ENCODE peak calls at places on chromosomes 16 and 17, in seven cellular contexts. Z, B, F, J, T, M and E are unnamed samples.

GRCh38 chr17:66964930-66965800 is 658 bp downstream of the CACNG4 start:
- DNase-seq in M (no peak), B (no peak), T (peak), J (peak), F (no peak), Z (no peak), E (peak)

GRCh38 chr17:79131701-79132100 is 57.1 kb downstream of the ENGASE start:
- DNase-seq in T (no peak), Z (no peak), M (no peak), B (no peak), F (no peak), J (no peak), E (no peak)

GRCh38 chr16:4324871-4325740 is 9.2 kb downstream of the GLIS2 start:
- DNase-seq in Z (peak), J (peak), M (no peak), F (no peak), T (no peak), B (no peak), E (no peak)

GRCh38 chr16:20181949-20182348 is 108.3 kb upstream of the GPR139 start:
- DNase-seq in Z (no peak), B (no peak), F (no peak), T (no peak), M (no peak), J (no peak), E (no peak)

GRCh38 chr17:19003543-19003965 is 1.0 kb downstream of the FAM83G start:
- DNase-seq in J (no peak), F (no peak), B (no peak), M (no peak), Z (no peak), T (no peak), E (no peak)

GRCh38 chr17:59387351-59388069 is 56.1 kb downstream of the YPEL2 start:
- DNase-seq in J (peak), B (no peak), F (no peak), M (no peak), Z (no peak), T (no peak), E (no peak)

GRCh38 chr16:72467157-72467759 is 295.3 kb upstream of the PMFBP1 start:
- DNase-seq in J (peak), M (peak), Z (peak), T (no peak), B (peak), F (no peak), E (peak)

GRCh38 chr16:56190903-56191806 is at the start of gene GNAO1:
- DNase-seq in M (no peak), Z (peak), F (no peak), B (no peak), T (peak), J (peak), E (peak)

GRCh38 chr16:77584205-77584859 is 138.0 kb upstream of the NUDT7 start:
- DNase-seq in B (peak), J (peak), T (peak), M (peak), Z (peak), F (no peak), E (peak)

GRCh38 chr17:73182616-73183310 is 10.1 kb upstream of the COG1 start:
- DNase-seq in T (no peak), F (no peak), Z (no peak), M (peak), J (peak), B (no peak), E (no peak)

GRCh38 chr16:77499373-77500285 is 64.8 kb upstream of the ADAMTS18 start:
- DNase-seq in T (no peak), F (no peak), M (no peak), B (no peak), J (no peak), Z (no peak), E (no peak)

GRCh38 chr17:42526031-42526444 is 10.0 kb upstream of the NAGLU start:
- DNase-seq in F (no peak), Z (no peak), M (no peak), J (no peak), T (no peak), B (no peak), E (no peak)

GRCh38 chr17:8079291-8080207 is 8.0 kb downstream of the ALOX12B start:
- DNase-seq in T (peak), Z (peak), M (peak), J (peak), B (peak), F (no peak), E (peak)

GRCh38 chr16:6722786-6723185 is 609.9 kb upstream of the RBFOX1 start:
- DNase-seq in T (no peak), F (no peak), M (no peak), Z (no peak), J (no peak), B (no peak), E (no peak)

GRCh38 chr16:86038923-86039310 is 140.0 kb downstream of the IRF8 start:
- DNase-seq in M (no peak), T (no peak), Z (no peak), B (no peak), F (no peak), J (no peak), E (no peak)

GRCh38 chr17:48244121-48244711 is 136.7 kb downstream of the SNX11 start:
- DNase-seq in J (no peak), F (no peak), B (peak), T (no peak), Z (peak), M (no peak), E (peak)

GRCh38 chr17:40562841-40563370 is 2.4 kb downstream of the CCR7 start:
- DNase-seq in B (no peak), M (no peak), J (no peak), T (no peak), Z (no peak), F (no peak), E (no peak)

GRCh38 chr17:82767041-82767754 is 15.3 kb downstream of the TBCD start:
- DNase-seq in Z (peak), T (peak), J (peak), B (no peak), M (peak), F (no peak), E (no peak)

GRCh38 chr17:29090746-29091395 is 47.9 kb downstream of the PIPOX start:
- DNase-seq in Z (no peak), J (peak), T (no peak), B (no peak), F (no peak), M (no peak), E (no peak)

GRCh38 chr16:15853021-15853420 is 3.8 kb downstream of the MYH11 start:
- DNase-seq in J (no peak), T (no peak), M (no peak), B (no peak), Z (no peak), F (no peak), E (no peak)

GRCh38 chr16:59887856-59888255 is 1153.7 kb upstream of the GOT2 start:
- DNase-seq in M (no peak), Z (no peak), T (no peak), J (no peak), F (no peak), B (no peak), E (no peak)

GRCh38 chr17:33875973-33876372 is 379.1 kb upstream of the CCL2 start:
- DNase-seq in B (no peak), Z (no peak), T (no peak), M (no peak), J (no peak), F (no peak), E (no peak)

GRCh38 chr17:44464037-44464436 is 39.2 kb downstream of the GPATCH8 start:
- DNase-seq in M (no peak), J (no peak), Z (no peak), T (no peak), F (no peak), B (no peak), E (no peak)

GRCh38 chr17:35554668-35555067 is 6.0 kb downstream of the SLFN14 start:
- DNase-seq in T (no peak), F (no peak), Z (no peak), M (no peak), B (no peak), J (no peak), E (no peak)

GRCh38 chr16:60246055-60246454 is 1511.9 kb upstream of the GOT2 start:
- DNase-seq in J (no peak), B (no peak), M (no peak), T (no peak), Z (no peak), F (no peak), E (no peak)

GRCh38 chr16:29743827-29744531 is 1.8 kb downstream of the C16orf54 start:
- DNase-seq in T (peak), M (no peak), B (no peak), J (no peak), F (no peak), Z (no peak), E (no peak)
- TF ChIP-seq JUND in T (no peak), M (no peak), B (no peak), J (no peak), F (no peak), Z (no peak), E (no peak)

GRCh38 chr17:46964315-46965265 is 14.5 kb downstream of the RPRML start:
- DNase-seq in F (no peak), Z (peak), M (no peak), B (no peak), J (no peak), T (peak), E (peak)
- TF ChIP-seq JUND in F (no peak), Z (no peak), M (no peak), B (no peak), J (no peak), T (no peak), E (no peak)

DNA sequence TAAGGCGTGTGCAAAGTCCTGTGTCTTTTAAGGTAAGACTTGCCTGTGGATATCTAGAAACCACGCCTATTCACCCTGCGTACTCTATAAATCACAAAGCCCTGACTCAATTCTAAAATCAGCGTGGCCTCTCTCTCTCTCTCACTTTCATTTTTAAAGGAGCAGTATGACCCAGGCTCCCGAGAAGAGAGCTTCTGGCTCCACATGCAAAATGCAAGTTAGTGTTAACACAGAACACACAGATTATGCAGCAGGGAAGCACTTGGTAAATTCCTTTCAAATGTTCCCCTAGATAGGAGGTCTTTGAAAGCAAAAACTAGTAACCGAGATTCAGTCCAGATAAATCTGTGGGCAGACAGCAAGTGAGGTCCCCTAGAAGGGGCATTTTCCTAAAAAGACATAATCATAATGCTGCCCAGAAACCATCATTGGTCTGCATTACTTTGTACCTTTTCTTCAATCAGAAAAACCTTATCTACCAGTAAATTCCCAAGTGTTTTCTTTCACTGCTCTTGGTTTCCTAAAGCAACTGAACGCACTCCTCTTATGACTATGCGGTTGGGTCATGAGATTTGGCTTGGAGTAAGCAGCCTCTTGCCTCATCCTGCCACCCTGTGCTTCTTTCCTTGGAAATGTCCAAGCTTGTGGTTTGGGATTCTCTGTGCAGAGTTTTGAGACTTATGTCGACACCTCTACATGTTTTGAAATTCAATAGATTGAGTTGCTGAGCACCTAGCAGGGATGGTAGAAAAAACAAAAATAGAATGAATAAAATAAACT is 31.7 kb upstream of the KCNJ2 start:
- DNase-seq in J (no peak), B (no peak), T (no peak), Z (no peak), F (peak), M (no peak), E (no peak)
- TF ChIP-seq JUND in J (no peak), B (no peak), T (no peak), Z (peak), F (peak), M (no peak), E (no peak)

GRCh38 chr17:61005358-61005757 is 327.7 kb downstream of the BCAS3 start:
- DNase-seq in T (no peak), B (no peak), M (no peak), J (no peak), F (no peak), Z (no peak), E (no peak)

GRCh38 chr17:61002316-61002736 is 324.7 kb downstream of the BCAS3 start:
- DNase-seq in T (no peak), B (peak), Z (peak), J (peak), F (no peak), M (peak), E (peak)

GRCh38 chr17:61000911-61001310 is 323.3 kb downstream of the BCAS3 start:
- DNase-seq in M (peak), T (no peak), Z (peak), B (no peak), F (no peak), J (no peak), E (no peak)
- TF ChIP-seq JUND in M (no peak), T (no peak), Z (no peak), B (no peak), F (no peak), J (no peak), E (no peak)